ENCODE peak calls at places on chromosomes 1 and 21, in six cellular contexts. J, Z, E, N, V and D are unnamed samples.

GRCh38 chr1:205351984-205352713 is 4.6 kb downstream of the KLHDC8A start:
- DNase-seq in E (peak; percentile 53), V (no peak), N (peak; percentile 54), Z (peak; percentile 57), J (no peak), D (no peak)

GRCh38 chr1:188620236-188620635 is 1791.5 kb downstream of the PLA2G4A start:
- DNase-seq in Z (no peak), J (no peak), E (no peak), V (no peak), N (no peak), D (no peak)

GRCh38 chr1:16614361-16615252 is 1.2 kb upstream of the NBPF1 start:
- DNase-seq in N (no peak), E (no peak), J (peak; percentile 24), V (peak; percentile 54), Z (peak; percentile 53), D (no peak)

GRCh38 chr1:58249729-58250586 is 296.6 kb downstream of the OMA1 start:
- DNase-seq in V (peak; percentile 50), J (no peak), E (no peak), Z (peak; percentile 84), N (peak; percentile 39), D (peak; percentile 49)

GRCh38 chr1:90074555-90075315 is 79.8 kb downstream of the ZNF326 start:
- DNase-seq in Z (no peak), J (no peak), V (no peak), E (no peak), N (no peak), D (no peak)

GRCh38 chr1:61808968-61809367 is 66.7 kb downstream of the PATJ start:
- DNase-seq in V (no peak), N (no peak), Z (no peak), E (no peak), J (no peak), D (no peak)

GRCh38 chr1:23168079-23168461 is 586 bp downstream of the LUZP1 start:
- DNase-seq in N (peak; percentile 55), E (no peak), Z (peak; percentile 87), V (peak; percentile 69), J (no peak), D (peak; percentile 50)

GRCh38 chr1:237814319-237814924 is 76.3 kb downstream of the ZP4 start:
- DNase-seq in Z (peak; percentile 25), N (peak; percentile 36), J (no peak), V (no peak), E (peak; percentile 31), D (no peak)

GRCh38 chr1:206658264-206658980 is 23.1 kb downstream of the DYRK3 start:
- DNase-seq in N (peak; percentile 48), V (peak; percentile 82), J (no peak), Z (peak; percentile 70), E (peak; percentile 17), D (no peak)

GRCh38 chr1:111604931-111605330 is 14.7 kb upstream of the RAP1A start:
- DNase-seq in J (no peak), Z (no peak), N (no peak), V (no peak), E (no peak), D (no peak)

GRCh38 chr1:62294211-62294610 is 25.0 kb downstream of the KANK4 start:
- DNase-seq in J (no peak), N (no peak), Z (peak; percentile 45), E (peak; percentile 22), V (no peak), D (no peak)

GRCh38 chr1:212035123-212035834 is at the start of the genes DTL and INTS7:
- DNase-seq in N (peak; percentile 100), J (peak; percentile 98), V (peak; percentile 100), E (peak; percentile 99), Z (peak; percentile 94), D (peak; percentile 98)

GRCh38 chr1:212037900-212038299 is 2.4 kb downstream of the DTL start:
- DNase-seq in N (no peak), J (no peak), Z (no peak), V (no peak), E (no peak), D (no peak)

GRCh38 chr1:212034516-212035122 is 738 bp downstream of the INTS7 start:
- DNase-seq in N (no peak), E (no peak), V (peak; percentile 23), Z (no peak), J (no peak), D (no peak)

GRCh38 chr1:212039622-212040021 is 4.1 kb downstream of the DTL start:
- DNase-seq in N (no peak), Z (no peak), E (no peak), J (no peak), V (no peak), D (no peak)

GRCh38 chr1:212035835-212036605 is 472 bp downstream of the DTL start:
- DNase-seq in N (no peak), J (no peak), Z (no peak), E (no peak), V (no peak), D (no peak)
- H3K27ac ChIP-seq in N (no peak overlapping the region), J (peak overlapping the region; percentile 95), Z (peak overlapping the region; percentile 83), E (peak overlapping the region; percentile 62), V (peak overlapping the region; percentile 85), D (no peak overlapping the region)

GRCh38 chr21:29621525-29621924 is 318.3 kb downstream of the GRIK1 start:
- DNase-seq in J (no peak), V (no peak), Z (no peak), N (no peak), E (no peak), D (no peak)
- H3K27ac ChIP-seq in J (no peak overlapping the region), V (no peak overlapping the region), Z (no peak overlapping the region), N (no peak overlapping the region), E (no peak overlapping the region), D (no peak overlapping the region)

DNA sequence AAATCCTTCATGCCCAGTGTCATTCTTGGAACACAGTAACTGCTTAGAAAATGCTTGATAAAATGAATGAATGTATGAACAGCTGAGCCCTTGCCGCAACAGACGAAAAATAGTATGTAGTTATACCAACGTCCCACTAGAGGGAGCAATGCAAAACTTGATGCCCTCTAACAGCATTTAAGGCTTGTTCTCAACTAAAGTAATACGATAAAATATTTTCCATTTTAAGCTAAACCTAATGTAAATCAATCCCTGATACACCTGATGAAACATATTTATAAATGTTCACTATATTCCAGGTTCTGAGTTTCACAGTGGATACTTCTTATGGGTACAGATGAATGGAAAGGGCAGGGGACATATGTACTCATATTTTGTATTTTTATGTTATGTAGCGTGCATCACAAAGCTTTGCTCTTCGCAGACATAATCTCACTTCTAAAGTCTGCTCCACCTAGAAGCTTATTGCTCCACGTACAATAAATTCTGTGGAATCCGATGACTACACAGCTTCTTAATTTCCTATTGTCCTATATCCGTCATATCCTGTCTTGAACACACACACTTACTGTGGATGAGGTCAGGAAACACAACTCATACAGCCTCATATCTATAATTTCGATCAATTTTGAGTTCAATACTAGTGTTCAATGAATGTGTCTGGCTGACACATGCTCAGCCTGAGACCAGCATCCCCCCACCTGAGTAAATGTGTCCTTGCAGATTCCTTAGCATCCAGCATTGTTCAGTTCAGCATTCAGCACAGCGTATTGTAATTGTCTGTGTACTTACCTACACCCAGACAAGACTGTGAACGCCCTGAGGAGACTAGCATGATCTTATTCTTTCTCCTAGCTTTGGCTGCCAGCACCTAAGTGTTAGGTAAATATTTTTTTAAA is 4.4 kb upstream of the UTP25 start:
- DNase-seq in E (peak; percentile 68), Z (peak; percentile 47), J (no peak), N (peak; percentile 69), V (no peak), D (no peak)
- H3K27ac ChIP-seq in E (no peak overlapping the region), Z (peak overlapping the region; percentile 77), J (peak overlapping the region; percentile 30), N (peak overlapping the region; percentile 12), V (no peak overlapping the region), D (no peak overlapping the region)

DNA sequence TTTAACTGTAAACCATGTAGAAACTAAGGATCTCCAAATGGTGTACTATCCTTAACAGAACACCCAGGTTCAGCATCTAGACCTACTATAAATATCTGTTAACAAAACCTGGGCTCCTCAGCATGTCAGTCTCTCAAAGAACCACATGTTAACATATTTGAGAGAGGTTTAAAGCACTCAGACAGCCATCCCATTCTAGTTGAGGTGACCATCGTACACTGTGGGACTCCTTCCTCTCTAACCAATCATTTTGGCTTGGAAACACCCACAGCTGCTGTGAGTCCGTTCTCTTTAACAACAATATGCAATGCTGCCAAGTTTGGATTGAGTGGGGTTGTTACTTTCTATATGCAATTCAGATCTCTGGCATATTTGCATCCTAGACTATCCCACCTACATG is 105.8 kb downstream of the MRPL39 start:
- DNase-seq in Z (no peak), V (no peak), N (no peak), J (no peak), E (no peak), D (no peak)
- H3K27ac ChIP-seq in Z (no peak overlapping the region), V (no peak overlapping the region), N (no peak overlapping the region), J (no peak overlapping the region), E (no peak overlapping the region), D (no peak overlapping the region)

GRCh38 chr1:66334311-66334710 is 199.6 kb upstream of the SGIP1 start:
- DNase-seq in E (no peak), V (no peak), N (no peak), Z (no peak), J (no peak), D (no peak)
- H3K27ac ChIP-seq in E (peak overlapping the region; percentile 92), V (peak overlapping the region; percentile 95), N (no peak overlapping the region), Z (no peak overlapping the region), J (peak overlapping the region; percentile 87), D (peak overlapping the region; percentile 78)

GRCh38 chr1:108665047-108665446 is 4.2 kb upstream of the HENMT1 start:
- DNase-seq in E (no peak), J (no peak), N (no peak), V (no peak), Z (no peak), D (no peak)

GRCh38 chr1:108671142-108671541 is 10.2 kb upstream of the HENMT1 start:
- DNase-seq in Z (no peak), V (no peak), E (no peak), J (no peak), N (no peak), D (no peak)

GRCh38 chr1:108670131-108670773 is 9.4 kb upstream of the HENMT1 start:
- DNase-seq in V (no peak), J (no peak), Z (no peak), N (no peak), E (no peak), D (no peak)

GRCh38 chr1:108669679-108670078 is 8.8 kb upstream of the HENMT1 start:
- DNase-seq in V (no peak), Z (no peak), N (no peak), E (no peak), J (no peak), D (no peak)

GRCh38 chr1:108668777-108669176 is 7.9 kb upstream of the HENMT1 start:
- DNase-seq in J (no peak), Z (no peak), E (no peak), V (no peak), N (no peak), D (no peak)
- H3K27ac ChIP-seq in J (no peak overlapping the region), Z (no peak overlapping the region), E (no peak overlapping the region), V (no peak overlapping the region), N (no peak overlapping the region), D (no peak overlapping the region)